ENCODE peak calls at places on chromosomes 16 and 17, in four cellular contexts. D, Z, G and A are unnamed samples.

GRCh38 chr17:27446569-27447301 is 9.5 kb upstream of the KSR1 start:
- DNase-seq in D (no peak), Z (no peak), G (no peak), A (peak)

GRCh38 chr16:17448640-17449638 is 21.8 kb downstream of the XYLT1 start:
- DNase-seq in D (no peak), Z (no peak), G (peak), A (peak)

GRCh38 chr17:81621494-81622230 is 15.2 kb downstream of the NPLOC4 start:
- DNase-seq in D (no peak), Z (no peak), G (no peak), A (no peak)

GRCh38 chr17:50749243-50749642 is 18.1 kb downstream of the ANKRD40CL start:
- DNase-seq in D (no peak), Z (no peak), G (no peak), A (no peak)

GRCh38 chr16:49503242-49504022 is 129.8 kb downstream of the C16orf78 start:
- DNase-seq in D (no peak), Z (no peak), G (no peak), A (peak)

GRCh38 chr16:85525464-85526117 is 87.5 kb upstream of the GSE1 start:
- DNase-seq in D (no peak), Z (no peak), G (no peak), A (peak)

GRCh38 chr17:50356418-50356817 is 10.5 kb downstream of the XYLT2 start:
- DNase-seq in D (no peak), Z (no peak), G (no peak), A (no peak)

GRCh38 chr17:6079155-6079554 is 9.0 kb downstream of the WSCD1 start:
- DNase-seq in D (no peak), Z (no peak), G (no peak), A (peak)